ENCODE peak calls at places on chromosomes 12 and 14, in five cellular contexts. Z, X, V, A and C are unnamed samples. For H3K4me1, the result is how much of the 10 kb centered on the place peaks cover.

GRCh38 chr14:21202463-21203358 is 46.8 kb upstream of the OR5AU1 start:
- DNase-seq in Z (no peak), X (no peak), V (no peak), A (no peak), C (no peak)

GRCh38 chr12:87413784-87414183 is 615.4 kb downstream of the C12orf50 start:
- DNase-seq in Z (no peak), X (no peak), V (no peak), A (peak), C (no peak)

GRCh38 chr14:37810094-37810801 is 214.8 kb downstream of the TTC6 start:
- DNase-seq in Z (no peak), X (no peak), V (no peak), A (no peak), C (no peak)

GRCh38 chr12:42638011-42638410 is 48.5 kb upstream of the PRICKLE1 start:
- DNase-seq in Z (no peak), X (no peak), V (no peak), A (no peak), C (no peak)

GRCh38 chr12:129615001-129615400 is 288.8 kb downstream of the TMEM132D start:
- DNase-seq in Z (no peak), X (no peak), V (no peak), A (no peak), C (no peak)

GRCh38 chr14:96509457-96510090 is 7.4 kb downstream of the PAPOLA start:
- DNase-seq in Z (no peak), X (no peak), V (no peak), A (no peak), C (no peak)

GRCh38 chr12:53840316-53840715 is 88.5 kb upstream of the CISTR start:
- DNase-seq in Z (no peak), X (no peak), V (no peak), A (no peak), C (no peak)

GRCh38 chr14:31312934-31313333 is 105.3 kb upstream of the HECTD1 start:
- DNase-seq in Z (no peak), X (no peak), V (no peak), A (no peak), C (no peak)

GRCh38 chr12:28905220-28905940 is 243.7 kb upstream of the FAR2 start:
- DNase-seq in Z (no peak), X (no peak), V (no peak), A (no peak), C (no peak)

GRCh38 chr12:78194448-78194847 is 363.8 kb downstream of the NAV3 start:
- DNase-seq in Z (no peak), X (no peak), V (no peak), A (peak), C (no peak)

GRCh38 chr14:99734406-99735051 is 50.4 kb downstream of the CYP46A1 start:
- DNase-seq in Z (no peak), X (peak), V (no peak), A (no peak), C (peak)

GRCh38 chr14:64841121-64841611 is 38.5 kb downstream of the SPTB start:
- DNase-seq in Z (no peak), X (peak), V (peak), A (peak), C (no peak)

GRCh38 chr14:104568620-104569019 is 10.9 kb upstream of the C14orf180 start:
- DNase-seq in Z (no peak), X (no peak), V (no peak), A (no peak), C (no peak)

GRCh38 chr14:49923442-49923841 is 30.6 kb downstream of the ARF6 start:
- DNase-seq in Z (no peak), X (no peak), V (no peak), A (no peak), C (no peak)

GRCh38 chr14:88189040-88189839 is 133.8 kb downstream of the KCNK10 start:
- DNase-seq in Z (no peak), X (peak), V (peak), A (peak), C (peak)

GRCh38 chr12:124497658-124498057 is 69.8 kb downstream of the NCOR2 start:
- DNase-seq in Z (peak), X (peak), V (no peak), A (peak), C (no peak)

GRCh38 chr12:124499873-124500231 is 67.6 kb downstream of the NCOR2 start:
- DNase-seq in Z (no peak), X (no peak), V (no peak), A (no peak), C (no peak)

GRCh38 chr12:124500232-124501079 is 67.0 kb downstream of the NCOR2 start:
- DNase-seq in Z (peak), X (no peak), V (peak), A (no peak), C (no peak)

GRCh38 chr12:124498178-124498869 is 69.1 kb downstream of the NCOR2 start:
- DNase-seq in Z (peak), X (no peak), V (no peak), A (peak), C (no peak)

DNA sequence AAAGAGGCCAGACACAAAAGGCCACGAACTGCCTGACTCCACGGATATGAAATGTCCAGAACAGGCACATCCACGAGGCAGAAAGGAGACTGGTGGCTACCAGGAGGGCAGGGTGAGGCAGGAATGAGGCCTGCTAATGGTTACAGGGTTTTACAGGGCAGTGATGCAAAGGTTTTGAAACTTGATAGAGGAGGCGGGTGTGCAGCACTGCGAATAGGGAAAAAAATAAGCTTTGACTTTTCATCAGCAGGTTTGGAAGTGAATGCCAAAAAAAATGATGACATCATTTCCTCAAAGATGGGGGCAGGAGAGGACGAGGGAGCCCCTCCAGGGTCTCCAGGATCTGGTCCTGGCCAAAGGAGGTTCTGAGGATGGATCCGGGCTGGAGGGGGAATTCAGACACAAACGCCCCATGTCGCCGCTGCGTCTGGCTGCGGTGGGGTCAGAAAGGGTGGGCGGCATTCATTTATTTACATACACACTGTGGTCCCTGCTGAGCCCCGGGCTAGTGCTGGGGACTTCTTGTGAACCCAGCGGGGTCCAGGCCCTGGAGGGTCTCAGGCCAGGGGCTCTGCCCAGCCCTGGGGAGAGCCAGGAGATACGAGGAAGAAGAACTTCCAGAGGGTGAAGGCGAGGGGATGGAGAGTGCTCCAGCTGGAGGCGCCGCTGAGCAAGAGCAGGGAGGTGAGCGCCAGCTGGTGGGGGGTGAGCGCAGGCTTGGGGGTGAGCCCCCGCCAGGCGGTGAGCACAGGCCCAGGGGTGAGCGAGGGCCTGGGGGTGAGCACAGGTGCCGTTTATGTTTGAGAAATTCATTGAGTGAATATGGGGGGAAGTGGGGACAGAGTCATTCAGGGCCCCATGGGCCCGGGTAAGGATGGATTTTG is 68.3 kb downstream of the NCOR2 start:
- DNase-seq in Z (peak), X (no peak), V (no peak), A (peak), C (no peak)
- H3K4me1 ChIP-seq in Z (half or more), X (half or more), V (under half), A (under half), C (under half)

GRCh38 chr12:119432935-119433334 is 98.4 kb downstream of the CCDC60 start:
- DNase-seq in Z (no peak), X (no peak), V (no peak), A (no peak), C (no peak)
- H3K4me3 ChIP-seq in Z (no peak), X (no peak), V (no peak), A (no peak), C (no peak)

GRCh38 chr12:27523305-27523641 is 733 bp upstream of the PPFIBP1 start:
- DNase-seq in Z (no peak), X (no peak), V (no peak), A (no peak), C (no peak)

GRCh38 chr12:27524839-27525238 is 833 bp downstream of the PPFIBP1 start:
- DNase-seq in Z (no peak), X (no peak), V (peak), A (peak), C (no peak)

GRCh38 chr12:27523642-27524488 is at the start of gene PPFIBP1:
- DNase-seq in Z (peak), X (peak), V (peak), A (peak), C (peak)

GRCh38 chr12:27525373-27525772 is 1.4 kb downstream of the PPFIBP1 start:
- DNase-seq in Z (no peak), X (peak), V (no peak), A (peak), C (no peak)

DNA sequence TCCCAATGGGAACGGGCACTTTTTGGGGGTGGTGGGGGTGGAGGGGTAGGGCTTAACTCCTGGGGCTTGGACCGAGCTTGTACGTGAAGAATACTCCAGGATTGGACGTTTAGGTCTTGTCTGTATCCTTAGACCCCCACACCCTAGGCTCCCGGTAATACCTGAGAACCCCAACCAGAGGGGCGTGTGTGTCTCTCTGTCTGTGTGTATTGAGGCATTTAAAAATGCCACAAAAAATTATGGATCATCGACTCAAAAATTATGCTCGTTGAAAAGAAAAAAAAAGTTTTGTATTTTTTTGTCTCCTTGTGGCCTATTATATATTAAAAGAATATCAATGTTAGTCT is 456 bp downstream of the PPFIBP1 start:
- DNase-seq in Z (no peak), X (no peak), V (no peak), A (no peak), C (no peak)
- H3K4me1 ChIP-seq in Z (half or more), X (under half), V (under half), A (under half), C (under half)

GRCh38 chr14:73227812-73228781 is 9.2 kb upstream of the PAPLN start:
- DNase-seq in Z (peak), X (peak), V (peak), A (peak), C (no peak)
- H3K4me3 ChIP-seq in Z (no peak), X (no peak), V (no peak), A (peak), C (peak)